ENCODE peak calls at places on chromosome 9, in six cellular contexts. E, Z, A, Q, J and W are unnamed samples.

GRCh38 chr9:135032868-135033460 is 54.5 kb upstream of the OLFM1 start:
- DNase-seq in E (no peak), Q (no peak), Z (no peak), A (no peak), J (no peak), W (no peak)

GRCh38 chr9:72351538-72352453 is 13.2 kb downstream of the ZFAND5 start:
- DNase-seq in A (no peak), E (peak), Z (peak), Q (no peak), J (no peak), W (no peak)

GRCh38 chr9:26677965-26678745 is 214.4 kb downstream of the CAAP1 start:
- DNase-seq in E (no peak), Z (no peak), J (no peak), A (no peak), Q (no peak), W (no peak)

GRCh38 chr9:109329274-109330258 is 8.7 kb upstream of the EPB41L4B start:
- DNase-seq in Z (peak), Q (peak), A (no peak), E (no peak), J (no peak), W (no peak)

GRCh38 chr9:90825586-90825985 is 24.0 kb downstream of the SYK start:
- DNase-seq in A (no peak), Z (no peak), Q (no peak), E (no peak), J (no peak), W (peak)

GRCh38 chr9:35481347-35481975 is 8.4 kb upstream of the RUSC2 start:
- DNase-seq in Q (peak), Z (peak), E (peak), J (no peak), A (peak), W (peak)

GRCh38 chr9:29875522-29875921 is 2302.2 kb upstream of the C9orf72 start:
- DNase-seq in Z (no peak), Q (no peak), E (no peak), J (no peak), A (no peak), W (no peak)

GRCh38 chr9:33329996-33330395 is 39.7 kb downstream of the NFX1 start:
- DNase-seq in Q (no peak), E (peak), Z (peak), A (no peak), J (no peak), W (no peak)

GRCh38 chr9:134993996-134994720 is 76.4 kb upstream of the FCN1 start:
- DNase-seq in J (no peak), Q (no peak), A (no peak), E (no peak), Z (no peak), W (no peak)

GRCh38 chr9:100674419-100675122 is 96.7 kb downstream of the CAVIN4 start:
- DNase-seq in E (no peak), J (no peak), A (no peak), Z (no peak), Q (no peak), W (no peak)

GRCh38 chr9:123238364-123238763 is 30.0 kb downstream of the STRBP start:
- DNase-seq in Z (no peak), J (no peak), A (no peak), E (no peak), Q (no peak), W (no peak)

GRCh38 chr9:115399026-115399425 is 281.1 kb upstream of the TNC start:
- DNase-seq in Q (no peak), A (no peak), Z (no peak), J (no peak), E (no peak), W (no peak)

GRCh38 chr9:93813687-93814560 is 141.2 kb downstream of the BARX1 start:
- DNase-seq in A (no peak), Z (no peak), E (no peak), Q (no peak), J (no peak), W (no peak)

GRCh38 chr9:132384376-132384775 is 22.3 kb downstream of the TTF1 start:
- DNase-seq in E (no peak), A (no peak), Z (no peak), Q (no peak), J (peak), W (no peak)

GRCh38 chr9:8880031-8880430 is 1080.5 kb upstream of the DMAC1 start:
- DNase-seq in A (no peak), Q (no peak), E (no peak), J (no peak), Z (no peak), W (no peak)

GRCh38 chr9:136023401-136024225 is 62.4 kb upstream of the UBAC1 start:
- DNase-seq in A (no peak), J (no peak), E (peak), Q (no peak), Z (no peak), W (no peak)

GRCh38 chr9:18587988-18588387 is 114.0 kb downstream of the ADAMTSL1 start:
- DNase-seq in Q (no peak), E (no peak), Z (no peak), J (no peak), A (no peak), W (no peak)

GRCh38 chr9:137406876-137407589 is 15.9 kb downstream of the EXD3 start:
- DNase-seq in E (peak), A (no peak), Z (peak), Q (peak), J (no peak), W (peak)

GRCh38 chr9:87213948-87214347 is 266.6 kb upstream of the GAS1 start:
- DNase-seq in Q (no peak), E (no peak), A (no peak), Z (no peak), J (no peak), W (no peak)

GRCh38 chr9:70438341-70438924 is 24.0 kb upstream of the KLF9 start:
- DNase-seq in A (peak), J (no peak), Q (peak), E (peak), Z (peak), W (peak)

GRCh38 chr9:75615284-75615683 is 275.2 kb upstream of the PCSK5 start:
- DNase-seq in A (no peak), Z (no peak), J (no peak), Q (no peak), E (no peak), W (no peak)

GRCh38 chr9:133887540-133888047 is 104.5 kb downstream of the VAV2 start:
- DNase-seq in E (no peak), J (no peak), A (no peak), Z (no peak), Q (no peak), W (no peak)

GRCh38 chr9:7325980-7326379 is 473.6 kb downstream of the DMAC1 start:
- DNase-seq in Z (no peak), A (no peak), J (no peak), E (no peak), Q (no peak), W (no peak)

GRCh38 chr9:110141118-110141797 is 66.7 kb downstream of the C9orf152 start:
- DNase-seq in A (no peak), J (no peak), Z (peak), Q (no peak), E (peak), W (no peak)

GRCh38 chr9:75001719-75002421 is 26.2 kb downstream of the CARNMT1 start:
- DNase-seq in J (peak), Q (peak), E (peak), A (peak), Z (peak), W (peak)

GRCh38 chr9:16023466-16023865 is 470.6 kb downstream of the CCDC171 start:
- DNase-seq in A (no peak), E (no peak), J (no peak), Q (no peak), Z (no peak), W (no peak)

GRCh38 chr9:34276772-34277171 is 52.3 kb downstream of the KIF24 start:
- DNase-seq in A (no peak), Z (no peak), E (no peak), J (no peak), Q (no peak), W (no peak)

GRCh38 chr9:86942352-86943222 is 4.7 kb downstream of the GAS1 start:
- DNase-seq in J (no peak), Q (no peak), E (no peak), A (no peak), Z (no peak), W (no peak)

GRCh38 chr9:94630833-94631232 is 8.5 kb downstream of the FBP1 start:
- DNase-seq in A (no peak), Q (no peak), J (no peak), E (no peak), Z (no peak), W (no peak)

GRCh38 chr9:131366745-131367401 is 27.0 kb upstream of the PRRC2B start:
- DNase-seq in Z (peak), J (no peak), A (no peak), Q (peak), E (peak), W (peak)

GRCh38 chr9:129413537-129414376 is 207.1 kb downstream of the C9orf50 start:
- DNase-seq in J (peak), Z (peak), A (peak), E (peak), Q (peak), W (peak)

GRCh38 chr9:129412814-129413536 is 207.9 kb downstream of the C9orf50 start:
- DNase-seq in A (peak), Q (no peak), E (peak), Z (peak), J (no peak), W (peak)

GRCh38 chr9:129415954-129416651 is 204.8 kb downstream of the C9orf50 start:
- DNase-seq in Q (no peak), Z (no peak), A (no peak), E (no peak), J (no peak), W (no peak)

GRCh38 chr9:129415031-129415953 is 205.6 kb downstream of the C9orf50 start:
- DNase-seq in Q (peak), A (no peak), J (no peak), Z (peak), E (no peak), W (no peak)

DNA sequence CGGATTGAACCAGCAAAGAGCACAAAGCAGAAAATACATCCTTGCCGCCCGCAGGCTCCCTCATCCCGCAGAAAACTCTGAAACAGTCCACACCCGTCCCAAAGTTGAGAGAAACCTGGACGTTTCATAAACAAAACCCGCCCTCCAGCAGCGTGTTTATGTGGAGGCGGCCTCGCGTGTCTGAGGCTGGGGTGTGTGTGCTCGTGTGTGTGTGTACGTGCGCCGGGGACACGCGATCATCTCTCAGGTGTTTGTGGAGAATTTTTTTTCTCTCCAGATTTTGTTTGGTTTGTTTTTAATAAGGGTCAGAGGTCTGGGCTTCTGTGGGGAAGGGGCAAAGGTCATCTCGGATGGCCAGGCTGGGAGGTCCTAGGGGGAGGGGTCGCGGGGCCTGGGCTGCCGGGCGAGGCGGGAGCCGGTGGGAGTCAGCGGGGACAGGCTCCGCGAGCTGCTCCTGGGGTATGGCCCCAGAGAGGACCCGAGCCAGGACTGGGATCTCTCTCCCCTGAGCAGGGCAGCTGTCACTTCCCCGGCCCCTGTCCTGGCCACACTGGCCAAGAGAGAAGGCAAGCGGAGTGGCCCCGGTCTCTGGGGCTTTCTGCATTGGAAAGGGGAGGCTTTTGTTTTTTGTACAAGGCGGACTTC is 206.4 kb downstream of the C9orf50 start:
- DNase-seq in E (no peak), Q (peak), Z (peak), J (no peak), A (peak), W (peak)
- TF ChIP-seq POLR2A in E (no peak), Q (peak), Z (no peak), J (no peak), A (no peak), W (no peak)

GRCh38 chr9:20950707-20951106 is 80.7 kb downstream of the HACD4 start:
- DNase-seq in Z (no peak), J (no peak), E (no peak), Q (no peak), A (no peak), W (no peak)

GRCh38 chr9:20944507-20944906 is 86.9 kb downstream of the HACD4 start:
- DNase-seq in Q (no peak), E (no peak), A (no peak), Z (no peak), J (no peak), W (no peak)

GRCh38 chr9:20945856-20946255 is 85.6 kb downstream of the HACD4 start:
- DNase-seq in Z (no peak), A (no peak), Q (no peak), E (no peak), J (no peak), W (no peak)

GRCh38 chr9:20945269-20945668 is 86.2 kb downstream of the HACD4 start:
- DNase-seq in E (no peak), A (no peak), Q (no peak), Z (no peak), J (no peak), W (no peak)

DNA sequence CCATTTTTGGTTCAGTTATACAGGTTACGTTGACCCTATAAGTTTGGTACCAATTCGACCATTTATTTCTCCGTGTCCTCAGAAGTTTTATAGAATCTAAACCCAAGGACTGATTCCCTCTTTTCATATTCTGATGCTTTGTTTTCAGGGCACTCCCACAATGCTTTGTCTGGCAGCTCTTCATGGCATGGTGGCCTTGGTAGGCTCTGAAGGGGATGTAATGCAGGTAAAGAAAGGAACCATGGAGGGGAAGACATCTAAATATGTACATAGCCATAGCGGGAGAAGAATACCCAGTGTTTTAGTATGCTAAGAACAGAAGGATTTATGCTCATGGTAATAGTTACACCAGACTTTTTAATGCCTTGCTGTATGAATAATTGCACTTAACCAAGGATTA is 82.7 kb downstream of the HACD4 start:
- DNase-seq in E (no peak), J (no peak), Q (no peak), Z (no peak), A (no peak), W (no peak)
- H3K4me3 ChIP-seq in E (no peak), J (no peak), Q (no peak), Z (no peak), A (no peak), W (no peak)

GRCh38 chr9:128845186-128845931 is 15.8 kb upstream of the SPOUT1 start:
- DNase-seq in J (no peak), Q (peak), A (peak), E (no peak), Z (no peak), W (no peak)
- TF ChIP-seq MYC in J (no peak), Q (no peak), A (no peak), E (no peak), Z (no peak), W (no peak)

GRCh38 chr9:127783644-127784043 is 2.2 kb upstream of the CDK9 start:
- DNase-seq in E (no peak), Q (no peak), Z (no peak), A (no peak), J (no peak), W (peak)

GRCh38 chr9:127785023-127785932 is 556 bp upstream of the CDK9 start:
- DNase-seq in A (peak), J (no peak), Z (peak), Q (peak), E (peak), W (peak)

GRCh38 chr9:127788337-127789011 is 2.6 kb downstream of the CDK9 start:
- DNase-seq in E (no peak), Q (no peak), Z (no peak), J (no peak), A (no peak), W (no peak)

GRCh38 chr9:127786773-127787123 is 914 bp downstream of the CDK9 start:
- DNase-seq in Q (no peak), A (no peak), Z (no peak), E (peak), J (no peak), W (no peak)

GRCh38 chr9:127785933-127786772 is at the start of gene CDK9:
- DNase-seq in Z (peak), Q (peak), A (peak), E (peak), J (no peak), W (peak)
- TF ChIP-seq POLR2A in Z (peak), Q (no peak), A (peak), E (no peak), J (peak), W (peak)

GRCh38 chr9:98916660-98917059 is 27.0 kb upstream of the COL15A1 start:
- DNase-seq in E (no peak), J (no peak), Z (no peak), Q (no peak), A (peak), W (no peak)

GRCh38 chr9:98912450-98912849 is 31.3 kb upstream of the COL15A1 start:
- DNase-seq in J (no peak), Q (no peak), A (no peak), E (no peak), Z (no peak), W (no peak)

GRCh38 chr9:98913044-98913443 is 30.7 kb upstream of the COL15A1 start:
- DNase-seq in E (no peak), J (no peak), A (no peak), Z (no peak), Q (no peak), W (no peak)

GRCh38 chr9:98915599-98915998 is 28.1 kb upstream of the COL15A1 start:
- DNase-seq in Q (no peak), A (no peak), Z (no peak), E (no peak), J (no peak), W (no peak)

GRCh38 chr9:98913705-98914104 is 30.0 kb upstream of the COL15A1 start:
- DNase-seq in E (no peak), Z (no peak), J (no peak), Q (no peak), A (no peak), W (no peak)
- H3K4me3 ChIP-seq in E (no peak), Z (no peak), J (no peak), Q (no peak), A (no peak), W (no peak)

GRCh38 chr9:14190240-14190639 is 123.7 kb downstream of the NFIB start:
- DNase-seq in E (no peak), Z (no peak), Q (no peak), A (no peak), J (no peak), W (no peak)
- TF ChIP-seq MYC in E (no peak), Z (no peak), Q (no peak), A (no peak), J (no peak), W (no peak)

DNA sequence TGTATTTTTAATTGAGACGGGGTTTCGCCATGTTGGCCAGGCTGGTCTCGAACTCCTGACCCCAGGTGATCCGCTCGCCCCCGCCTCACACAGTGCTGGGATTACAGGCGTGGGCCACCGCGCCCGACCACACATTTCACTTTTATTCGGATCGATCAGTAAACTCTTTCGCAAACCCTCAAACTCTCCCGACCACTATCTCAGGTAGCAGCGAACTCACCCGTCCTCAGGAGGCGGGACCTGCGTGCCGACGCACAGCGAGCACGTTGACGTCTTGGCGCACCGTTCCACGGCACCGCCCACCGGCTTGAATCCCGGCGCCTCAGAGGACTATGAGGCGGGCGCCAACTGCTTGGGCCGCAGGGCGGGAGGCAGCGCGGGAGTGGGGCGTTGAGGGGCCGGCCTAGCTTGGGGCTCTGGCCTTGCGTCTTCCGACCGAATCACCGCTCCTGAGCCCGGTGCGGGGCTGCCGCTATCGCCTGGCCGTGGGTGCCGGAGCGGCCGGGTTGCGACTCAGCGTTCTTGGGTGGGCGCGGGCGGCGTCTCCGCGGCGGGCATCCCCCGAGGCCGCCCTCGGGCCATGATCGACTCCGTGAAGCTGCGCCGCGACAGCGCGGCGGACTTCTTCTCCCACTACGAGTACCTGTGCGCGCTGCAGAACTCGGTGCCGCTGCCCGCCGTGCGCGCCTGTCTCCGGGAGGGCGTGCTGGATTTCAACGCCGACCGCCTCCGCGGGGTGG is at the start of gene CEP78:
- DNase-seq in E (peak), A (peak), Z (peak), J (peak), Q (peak), W (peak)
- TF ChIP-seq POLR2A in E (peak), A (peak), Z (peak), J (peak), Q (peak), W (peak)

DNA sequence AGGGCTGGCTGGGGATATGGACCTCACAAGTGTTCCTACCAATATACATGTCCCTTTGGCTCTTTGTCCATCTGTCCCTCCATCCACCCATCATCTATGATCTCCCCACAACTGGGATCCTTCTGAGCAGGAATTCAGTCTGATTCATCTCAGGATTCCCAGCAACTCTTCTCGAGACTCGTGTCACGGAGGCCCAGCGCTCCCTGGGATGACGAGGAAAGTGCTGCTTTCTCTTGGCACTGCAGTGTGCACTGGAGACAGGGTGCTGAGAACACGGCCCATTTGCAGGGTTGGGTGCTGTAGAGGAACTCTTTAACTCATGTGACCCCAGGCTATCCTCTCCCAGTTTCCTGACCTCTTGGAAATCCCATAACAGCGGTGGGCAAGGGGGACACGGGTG is 72.9 kb downstream of the ANGPTL2 start:
- DNase-seq in Q (no peak), E (no peak), Z (no peak), A (no peak), J (no peak), W (no peak)
- H3K4me3 ChIP-seq in Q (no peak), E (no peak), Z (no peak), A (no peak), J (no peak), W (no peak)

GRCh38 chr9:37381094-37381741 is 41.3 kb upstream of the GRHPR start:
- DNase-seq in Q (peak), J (no peak), Z (no peak), A (no peak), E (no peak), W (no peak)

GRCh38 chr9:37382982-37383357 is 39.5 kb upstream of the GRHPR start:
- DNase-seq in Z (no peak), E (no peak), Q (no peak), J (no peak), A (no peak), W (no peak)

GRCh38 chr9:37383876-37384715 is 38.4 kb upstream of the GRHPR start:
- DNase-seq in Z (no peak), E (no peak), J (no peak), Q (no peak), A (no peak), W (no peak)

GRCh38 chr9:37383393-37383792 is 39.1 kb upstream of the GRHPR start:
- DNase-seq in E (no peak), Q (no peak), A (no peak), Z (no peak), J (no peak), W (no peak)

GRCh38 chr9:37382161-37382981 is 40.1 kb upstream of the GRHPR start:
- DNase-seq in Q (no peak), J (peak), Z (no peak), E (no peak), A (peak), W (no peak)
- TF ChIP-seq MYC in Q (no peak), J (no peak), Z (no peak), E (no peak), A (no peak), W (no peak)